ENCODE peak calls at places on chromosomes 3 and 15, in nine cellular contexts. D is transverse colon, C is SK-N-SH, V is A549, B is tibial nerve, Q is stomach, A is sigmoid colon, O is ovary, E is upper lobe of left lung. S is an unnamed sample.

GRCh38 chr3:177946965-177947364 is 589.3 kb upstream of the KCNMB2 start:
- DNase-seq in E (no peak), D (no peak), O (no peak), Q (no peak), C (no peak), V (no peak), A (no peak), B (no peak), S (no peak)

GRCh38 chr3:64575211-64575844 is 112.5 kb downstream of the ADAMTS9 start:
- DNase-seq in D (no peak), O (no peak), A (no peak), E (no peak), B (no peak), C (peak), V (peak), Q (no peak), S (no peak)

GRCh38 chr3:144756704-144757440 is 785.2 kb downstream of the DIPK2A start:
- DNase-seq in B (no peak), D (no peak), A (no peak), O (no peak), Q (no peak), C (no peak), E (no peak), V (no peak), S (no peak)

GRCh38 chr15:91482799-91483198 is 370.7 kb upstream of the SLCO3A1 start:
- DNase-seq in O (no peak), E (no peak), C (no peak), A (no peak), V (no peak), Q (no peak), D (no peak), B (no peak), S (no peak)

GRCh38 chr15:96418146-96418545 is 87.6 kb downstream of the NR2F2 start:
- DNase-seq in C (no peak), A (no peak), D (no peak), V (no peak), B (no peak), E (no peak), O (no peak), Q (no peak), S (no peak)

GRCh38 chr3:1082024-1082633 is 10.7 kb upstream of the CNTN6 start:
- DNase-seq in E (peak), O (no peak), C (peak), D (peak), Q (peak), B (peak), A (no peak), V (no peak), S (no peak)

GRCh38 chr3:197139586-197139985 is 110.0 kb upstream of the MELTF start:
- DNase-seq in D (no peak), O (no peak), C (no peak), E (no peak), V (no peak), A (no peak), B (no peak), Q (no peak), S (no peak)

GRCh38 chr15:60006203-60006782 is 2.2 kb downstream of the FOXB1 start:
- DNase-seq in D (peak), C (peak), B (no peak), E (no peak), A (no peak), V (no peak), Q (no peak), O (peak), S (no peak)

GRCh38 chr3:182470187-182470586 is 323.1 kb upstream of the ATP11B start:
- DNase-seq in C (no peak), A (no peak), E (no peak), B (no peak), Q (no peak), D (no peak), V (no peak), O (no peak), S (no peak)

GRCh38 chr3:9717563-9717962 is 13.9 kb downstream of the CPNE9 start:
- DNase-seq in Q (no peak), B (no peak), O (no peak), E (no peak), V (no peak), C (no peak), D (no peak), A (no peak), S (no peak)

GRCh38 chr3:49667701-49668413 is 6.3 kb upstream of the APEH start:
- DNase-seq in B (no peak), A (no peak), E (no peak), O (no peak), D (no peak), Q (no peak), C (no peak), V (no peak), S (no peak)

GRCh38 chr15:71572452-71573053 is 237.8 kb upstream of the NR2E3 start:
- DNase-seq in D (no peak), V (peak), O (no peak), C (no peak), B (no peak), A (no peak), Q (peak), E (peak), S (peak)

GRCh38 chr3:105409364-105409763 is 42.7 kb downstream of the ALCAM start:
- DNase-seq in E (no peak), D (no peak), O (no peak), Q (no peak), C (no peak), B (no peak), V (no peak), A (no peak), S (no peak)

GRCh38 chr15:67196672-67197363 is 57.6 kb downstream of the AAGAB start:
- DNase-seq in A (no peak), C (no peak), Q (no peak), O (no peak), E (no peak), B (no peak), V (no peak), D (no peak), S (peak)

GRCh38 chr15:56715220-56715619 is 18.1 kb downstream of the ZNF280D start:
- DNase-seq in A (no peak), V (no peak), Q (no peak), O (no peak), B (no peak), D (no peak), E (no peak), C (no peak), S (no peak)

GRCh38 chr3:126913524-126913923 is 69.4 kb upstream of the PLXNA1 start:
- DNase-seq in A (no peak), Q (no peak), D (peak), V (no peak), B (no peak), E (no peak), O (no peak), C (no peak), S (no peak)

GRCh38 chr15:90191795-90192494 is 9.2 kb upstream of the SEMA4B start:
- DNase-seq in Q (peak), C (peak), V (no peak), A (peak), E (peak), D (peak), O (peak), B (peak), S (no peak)

GRCh38 chr15:50344006-50344464 is 11.0 kb downstream of the GABPB1 start:
- DNase-seq in O (no peak), Q (no peak), D (peak), E (no peak), A (no peak), C (no peak), B (no peak), V (no peak), S (no peak)

GRCh38 chr3:133437391-133438093 is 37.7 kb downstream of the BFSP2 start:
- DNase-seq in E (no peak), D (no peak), A (no peak), V (peak), B (peak), Q (no peak), O (no peak), C (peak), S (no peak)

GRCh38 chr15:53836618-53837017 is 77.2 kb upstream of the WDR72 start:
- DNase-seq in D (no peak), E (peak), B (no peak), V (no peak), Q (no peak), A (no peak), O (no peak), C (no peak), S (no peak)

GRCh38 chr15:72785452-72786243 is 2.1 kb upstream of the ADPGK start:
- DNase-seq in B (no peak), E (no peak), V (no peak), A (no peak), O (no peak), C (no peak), Q (no peak), D (peak), S (no peak)

GRCh38 chr3:30576946-30577345 is 29.5 kb upstream of the TGFBR2 start:
- DNase-seq in O (no peak), Q (no peak), E (no peak), A (no peak), V (no peak), B (no peak), D (no peak), C (no peak), S (no peak)

GRCh38 chr3:50164056-50164455 is 8.9 kb downstream of the SEMA3F start:
- DNase-seq in O (peak), B (peak), A (peak), V (peak), C (no peak), Q (peak), E (peak), D (peak), S (no peak)

GRCh38 chr3:112377418-112378071 is 44.6 kb downstream of the CD200 start:
- DNase-seq in V (no peak), A (no peak), B (no peak), C (no peak), D (no peak), O (no peak), Q (no peak), E (no peak), S (no peak)

GRCh38 chr3:130933801-130934345 is 40.0 kb downstream of the ATP2C1 start:
- DNase-seq in B (no peak), V (no peak), E (no peak), C (no peak), D (no peak), A (no peak), O (no peak), Q (no peak), S (no peak)

GRCh38 chr3:116018651-116019050 is 395.3 kb downstream of the GAP43 start:
- DNase-seq in D (no peak), V (no peak), O (no peak), Q (no peak), A (no peak), E (no peak), B (no peak), C (no peak), S (no peak)

GRCh38 chr15:27623149-27623548 is 476.0 kb downstream of the OCA2 start:
- DNase-seq in O (no peak), B (no peak), D (no peak), Q (no peak), C (no peak), E (no peak), V (no peak), A (no peak), S (no peak)

GRCh38 chr3:11095932-11096265 is 58.4 kb upstream of the HRH1 start:
- DNase-seq in D (no peak), Q (no peak), E (no peak), B (no peak), V (no peak), C (no peak), A (no peak), O (no peak), S (no peak)

GRCh38 chr3:66101901-66102300 is 63.2 kb upstream of the MAGI1 start:
- DNase-seq in E (no peak), C (no peak), B (no peak), O (no peak), D (no peak), A (no peak), Q (no peak), V (no peak), S (no peak)

GRCh38 chr15:74199293-74199645 is 3.3 kb downstream of the STRA6 start:
- DNase-seq in V (no peak), O (no peak), E (no peak), A (no peak), Q (no peak), B (no peak), C (no peak), D (no peak), S (no peak)

GRCh38 chr3:46694520-46694919 is 1.0 kb upstream of the ALS2CL start:
- DNase-seq in B (no peak), D (no peak), E (no peak), O (no peak), V (no peak), A (no peak), C (no peak), Q (no peak), S (no peak)

GRCh38 chr3:46695177-46695961 is 1.9 kb upstream of the ALS2CL start:
- DNase-seq in O (peak), V (peak), B (peak), D (peak), Q (peak), E (peak), C (peak), A (peak), S (no peak)

GRCh38 chr3:46692566-46692983 is 904 bp downstream of the ALS2CL start:
- DNase-seq in V (peak), E (peak), O (peak), A (no peak), Q (peak), C (no peak), B (no peak), D (peak), S (no peak)

GRCh38 chr3:46693897-46694235 is 387 bp upstream of the ALS2CL start:
- DNase-seq in V (no peak), C (no peak), B (no peak), E (peak), O (no peak), A (no peak), D (peak), Q (no peak), S (no peak)

DNA sequence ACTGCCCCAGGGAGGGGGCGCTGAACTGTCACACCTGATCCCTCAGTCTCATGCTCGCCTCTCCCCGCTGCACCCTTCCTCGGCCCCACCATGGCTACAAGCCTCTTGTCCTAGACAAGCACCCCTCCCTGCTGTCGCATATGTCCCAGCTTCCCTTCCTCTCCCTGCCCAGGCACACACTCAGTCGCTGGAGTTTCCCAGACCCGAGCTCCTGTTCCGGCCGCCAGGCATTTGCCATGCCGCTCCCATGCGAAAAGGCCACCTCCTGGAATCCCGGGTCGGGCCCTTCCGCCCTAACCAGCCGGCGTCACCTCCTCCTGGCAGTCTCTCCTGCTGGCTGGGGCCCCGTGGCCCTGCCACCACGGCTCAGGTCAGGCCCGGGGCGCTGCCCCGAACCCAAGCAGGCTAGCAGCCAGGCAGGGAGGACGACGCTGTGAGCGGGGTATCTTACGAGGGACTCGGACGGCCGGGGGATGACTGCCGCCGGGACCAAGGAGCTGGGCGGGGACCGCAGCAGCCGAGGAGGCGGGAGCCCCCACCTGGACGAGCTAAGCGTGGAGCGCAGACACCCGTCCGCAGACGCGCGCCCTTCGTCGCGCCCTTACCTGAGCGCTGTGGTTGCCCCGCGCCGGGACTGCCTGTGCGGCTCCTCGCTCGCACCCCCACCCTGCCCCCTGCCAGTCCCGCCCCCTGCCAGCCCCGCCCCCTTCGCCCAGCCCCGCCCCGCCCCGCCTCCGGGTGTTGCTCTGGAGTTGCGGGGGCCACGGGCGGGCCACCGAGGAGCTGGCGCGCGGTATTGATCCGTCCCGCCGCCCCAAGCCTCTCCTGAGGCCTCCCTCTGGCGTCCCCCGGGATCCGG is at the start of gene ALS2CL:
- DNase-seq in E (peak), B (no peak), Q (peak), D (peak), O (peak), A (peak), V (peak), C (peak), S (no peak)
- TF ChIP-seq EP300 in E (no peak), B (no peak), Q (no peak), D (no peak), O (no peak), A (no peak), V (no peak), C (no peak), S (no peak)

GRCh38 chr15:31091531-31091930 is 10.0 kb downstream of the TRPM1 start:
- DNase-seq in A (no peak), D (no peak), Q (no peak), O (no peak), V (no peak), C (no peak), E (no peak), B (no peak), S (no peak)
- TF ChIP-seq EP300 in A (no peak), D (no peak), Q (no peak), O (no peak), V (no peak), C (no peak), E (no peak), B (no peak), S (no peak)

GRCh38 chr3:29099775-29100174 is 181.1 kb upstream of the RBMS3 start:
- DNase-seq in E (no peak), A (no peak), Q (no peak), B (no peak), O (no peak), D (no peak), C (no peak), V (no peak), S (no peak)
- TF ChIP-seq EP300 in E (no peak), A (no peak), Q (no peak), B (no peak), O (no peak), D (no peak), C (no peak), V (no peak), S (no peak)

DNA sequence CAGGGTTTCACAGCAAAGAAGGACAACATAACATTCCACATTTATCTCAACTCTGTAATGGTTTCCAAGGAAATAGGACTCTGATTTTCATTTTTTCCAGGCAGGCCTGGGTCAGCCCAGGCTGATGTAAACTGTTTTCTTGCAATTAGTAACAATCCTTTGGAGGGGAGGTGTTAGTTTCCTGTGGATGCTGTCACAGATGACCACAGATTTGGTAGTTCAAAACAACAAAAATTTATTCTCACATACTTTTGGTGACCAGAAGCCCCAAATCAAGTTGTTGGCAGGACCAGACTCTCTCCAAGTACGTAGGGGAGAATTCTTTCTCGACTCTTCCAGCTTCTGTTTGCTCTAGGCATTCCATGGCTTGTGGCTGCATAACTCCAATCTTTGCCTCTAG is 88.0 kb downstream of the EDEM1 start:
- DNase-seq in Q (no peak), E (no peak), C (no peak), D (no peak), V (no peak), A (no peak), O (no peak), B (no peak), S (peak)
- TF ChIP-seq EP300 in Q (no peak), E (no peak), C (no peak), D (no peak), V (no peak), A (no peak), O (no peak), B (no peak), S (no peak)

GRCh38 chr15:68384451-68385239 is 47.3 kb downstream of the ITGA11 start:
- DNase-seq in V (peak), A (peak), E (no peak), D (no peak), B (no peak), C (peak), Q (peak), O (peak), S (peak)
- TF ChIP-seq EP300 in V (no peak), A (no peak), E (no peak), D (no peak), B (no peak), C (peak), Q (no peak), O (no peak), S (no peak)